ENCODE peak calls at places on chromosomes 2 and 18, in eight cellular contexts. M is IMR-90, O is astrocyte of the spinal cord, D is HCT116, T is psoas muscle, Z is pancreas, B is fibroblast of pulmonary artery, V is coronary artery. R is an unnamed sample.

GRCh38 chr2:116319001-116319400 is 1495.5 kb upstream of the DDX18 start:
- DNase-seq in M (no peak), O (no peak), D (no peak), T (no peak), Z (no peak), B (no peak), V (no peak), R (no peak)

GRCh38 chr2:9140570-9141378 is 65.8 kb upstream of the ASAP2 start:
- DNase-seq in M (peak), O (no peak), D (no peak), T (no peak), Z (no peak), B (no peak), V (no peak), R (no peak)

GRCh38 chr18:74994502-74995403 is 214.2 kb downstream of the PTGR3 start:
- DNase-seq in M (peak), O (peak), D (no peak), T (no peak), Z (no peak), B (no peak), V (no peak), R (no peak)

GRCh38 chr2:29810956-29811355 is 110.4 kb downstream of the ALK start:
- DNase-seq in M (no peak), O (no peak), D (no peak), T (no peak), Z (no peak), B (no peak), V (no peak), R (no peak)

GRCh38 chr18:62834715-62835114 is 119.4 kb downstream of the PHLPP1 start:
- DNase-seq in M (no peak), O (no peak), D (no peak), T (no peak), Z (no peak), B (no peak), V (no peak), R (no peak)

GRCh38 chr18:80112623-80113248 is 3.7 kb downstream of the ADNP2 start:
- DNase-seq in M (no peak), O (no peak), D (no peak), T (no peak), Z (no peak), B (peak), V (no peak), R (no peak)

GRCh38 chr2:73176205-73176880 is 26.0 kb upstream of the NOTO start:
- DNase-seq in M (no peak), O (no peak), D (no peak), T (peak), Z (peak), B (peak), V (no peak), R (no peak)

GRCh38 chr2:172215936-172216335 is 113.2 kb upstream of the DLX2 start:
- DNase-seq in M (no peak), O (no peak), D (no peak), T (no peak), Z (no peak), B (no peak), V (no peak), R (no peak)

GRCh38 chr2:43312751-43313641 is 86.6 kb upstream of the ZFP36L2 start:
- DNase-seq in M (peak), O (peak), D (no peak), T (no peak), Z (peak), B (no peak), V (no peak), R (peak)

GRCh38 chr18:9708057-9708881 is at the start of gene RAB31:
- DNase-seq in M (peak), O (peak), D (no peak), T (peak), Z (peak), B (peak), V (peak), R (peak)

GRCh38 chr2:120108049-120108448 is 95.2 kb downstream of the EPB41L5 start:
- DNase-seq in M (peak), O (peak), D (no peak), T (no peak), Z (peak), B (peak), V (no peak), R (peak)

GRCh38 chr2:101803128-101803527 is 105.6 kb downstream of the MAP4K4 start:
- DNase-seq in M (peak), O (no peak), D (no peak), T (no peak), Z (no peak), B (peak), V (no peak), R (peak)

GRCh38 chr18:43596106-43596712 is 318.9 kb upstream of the SYT4 start:
- DNase-seq in M (peak), O (peak), D (no peak), T (no peak), Z (no peak), B (peak), V (no peak), R (peak)

GRCh38 chr2:229282758-229283546 is 11.9 kb upstream of the PID1 start:
- DNase-seq in M (peak), O (peak), D (no peak), T (peak), Z (no peak), B (peak), V (no peak), R (peak)

GRCh38 chr2:151085101-151085640 is 176.5 kb downstream of the RBM43 start:
- DNase-seq in M (peak), O (no peak), D (no peak), T (no peak), Z (no peak), B (no peak), V (no peak), R (no peak)

GRCh38 chr2:121128741-121129659 is 156.0 kb downstream of the TFCP2L1 start:
- DNase-seq in M (no peak), O (peak), D (peak), T (no peak), Z (peak), B (peak), V (no peak), R (peak)

GRCh38 chr2:237867465-237867864 is 8.0 kb downstream of the RAMP1 start:
- DNase-seq in M (no peak), O (no peak), D (no peak), T (no peak), Z (peak), B (no peak), V (no peak), R (no peak)

GRCh38 chr2:55283083-55283482 is 14.1 kb upstream of the MTIF2 start:
- DNase-seq in M (no peak), O (no peak), D (no peak), T (no peak), Z (no peak), B (no peak), V (no peak), R (no peak)

GRCh38 chr2:199449455-199449854 is 8.3 kb downstream of the SATB2 start:
- DNase-seq in M (peak), O (no peak), D (no peak), T (no peak), Z (no peak), B (no peak), V (no peak), R (no peak)

GRCh38 chr2:39780825-39781600 is 2.0 kb upstream of the THUMPD2 start:
- DNase-seq in M (no peak), O (peak), D (no peak), T (no peak), Z (no peak), B (no peak), V (no peak), R (peak)

GRCh38 chr2:39781697-39782096 is 2.6 kb upstream of the THUMPD2 start:
- DNase-seq in M (no peak), O (no peak), D (no peak), T (no peak), Z (no peak), B (no peak), V (no peak), R (peak)

GRCh38 chr2:39778775-39779751 is at the start of gene THUMPD2:
- DNase-seq in M (peak), O (peak), D (peak), T (peak), Z (peak), B (peak), V (no peak), R (peak)

GRCh38 chr2:39778233-39778632 is 825 bp downstream of the THUMPD2 start:
- DNase-seq in M (no peak), O (no peak), D (no peak), T (no peak), Z (no peak), B (no peak), V (no peak), R (no peak)

DNA sequence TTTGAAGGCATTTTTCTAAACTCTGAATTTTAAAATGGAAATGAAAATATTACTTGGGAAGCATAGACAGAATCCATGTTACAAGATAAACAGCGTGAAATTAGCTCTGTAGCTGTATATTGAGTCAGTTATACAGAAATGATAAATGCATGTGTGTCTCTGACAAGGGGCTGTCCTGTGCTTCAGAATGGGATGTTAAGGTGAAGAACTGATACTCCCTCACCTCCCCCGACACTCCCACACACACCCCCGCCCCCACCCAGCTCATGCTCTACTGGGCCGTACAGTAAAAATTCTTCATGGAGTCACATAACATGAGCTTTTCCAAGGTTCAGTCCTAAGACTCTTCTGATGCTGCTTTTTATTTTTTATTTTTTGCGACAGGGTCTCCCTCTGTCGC is 868 bp upstream of the THUMPD2 start:
- DNase-seq in M (no peak), O (no peak), D (no peak), T (no peak), Z (no peak), B (no peak), V (no peak), R (no peak)
- H3K4me3 ChIP-seq in M (no peak), O (no peak), D (no peak), T (peak), Z (no peak), B (no peak), V (peak), R (no peak)

GRCh38 chr18:76487782-76488181 is 7.3 kb downstream of the ZNF516 start:
- DNase-seq in M (no peak), O (no peak), D (no peak), T (no peak), Z (no peak), B (no peak), V (no peak), R (no peak)
- H3K4me3 ChIP-seq in M (no peak), O (no peak), D (no peak), T (no peak), Z (no peak), B (peak), V (no peak), R (no peak)

GRCh38 chr2:48530033-48530804 is at the start of gene STON1:
- DNase-seq in M (peak), O (peak), D (no peak), T (peak), Z (peak), B (peak), V (no peak), R (peak)

GRCh38 chr2:48532174-48532573 is 2.2 kb downstream of the STON1 start:
- DNase-seq in M (no peak), O (no peak), D (no peak), T (no peak), Z (no peak), B (no peak), V (no peak), R (no peak)

GRCh38 chr2:48532824-48533223 is 2.9 kb downstream of the STON1 start:
- DNase-seq in M (peak), O (no peak), D (no peak), T (no peak), Z (no peak), B (no peak), V (no peak), R (peak)

GRCh38 chr2:48529676-48530032 is 300 bp upstream of the STON1 start:
- DNase-seq in M (no peak), O (no peak), D (no peak), T (no peak), Z (no peak), B (no peak), V (no peak), R (no peak)

DNA sequence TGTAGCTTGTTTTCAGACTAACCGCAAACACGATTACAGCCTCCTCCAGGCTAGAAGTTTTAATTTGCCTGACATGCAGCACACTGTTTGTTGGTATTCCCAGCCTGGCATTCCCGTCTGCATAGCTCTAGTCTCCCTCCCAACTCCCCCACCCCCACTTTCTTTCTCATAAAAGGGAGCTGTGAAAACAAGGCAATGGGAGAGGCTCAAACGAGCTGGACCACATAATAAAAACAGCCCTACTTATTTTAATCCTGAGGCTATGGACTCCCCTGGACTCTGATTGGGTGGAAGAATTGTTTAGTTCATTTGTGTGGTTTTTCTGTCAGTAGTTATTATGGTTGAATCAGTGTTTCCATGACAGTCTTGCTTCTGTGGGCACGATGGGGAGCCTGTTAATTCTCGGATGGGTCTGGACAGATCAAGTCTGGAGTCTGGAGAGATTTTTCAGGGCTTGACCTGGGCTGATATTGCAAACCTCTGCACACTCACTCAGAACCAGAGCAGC is 1.2 kb downstream of the STON1 start:
- DNase-seq in M (peak), O (peak), D (no peak), T (no peak), Z (no peak), B (peak), V (no peak), R (peak)
- H3K4me3 ChIP-seq in M (peak), O (peak), D (no peak), T (peak), Z (peak), B (peak), V (peak), R (peak)

DNA sequence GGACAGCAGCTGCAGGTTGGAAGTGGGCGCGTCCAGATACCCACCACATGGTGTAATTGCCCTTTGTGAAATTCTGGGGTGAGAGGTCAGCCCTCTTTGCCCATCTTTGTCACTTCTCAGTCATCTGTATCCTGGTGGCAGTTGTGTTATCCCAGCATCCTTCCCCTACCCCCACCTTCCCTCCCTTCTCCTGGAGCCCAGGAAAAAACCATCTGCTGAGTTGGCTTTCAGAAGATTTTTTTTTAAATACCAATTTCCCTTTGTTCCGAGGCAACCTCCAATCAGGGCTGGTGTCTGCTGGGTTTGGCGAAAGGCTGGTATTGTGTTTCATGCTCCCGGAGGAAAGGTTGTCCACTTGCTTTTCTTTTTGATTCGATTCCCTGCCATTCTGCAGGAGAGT is 35.2 kb downstream of the SETBP1 start:
- DNase-seq in M (no peak), O (no peak), D (no peak), T (no peak), Z (no peak), B (no peak), V (no peak), R (no peak)
- H3K4me3 ChIP-seq in M (no peak), O (no peak), D (no peak), T (no peak), Z (no peak), B (no peak), V (no peak), R (no peak)

DNA sequence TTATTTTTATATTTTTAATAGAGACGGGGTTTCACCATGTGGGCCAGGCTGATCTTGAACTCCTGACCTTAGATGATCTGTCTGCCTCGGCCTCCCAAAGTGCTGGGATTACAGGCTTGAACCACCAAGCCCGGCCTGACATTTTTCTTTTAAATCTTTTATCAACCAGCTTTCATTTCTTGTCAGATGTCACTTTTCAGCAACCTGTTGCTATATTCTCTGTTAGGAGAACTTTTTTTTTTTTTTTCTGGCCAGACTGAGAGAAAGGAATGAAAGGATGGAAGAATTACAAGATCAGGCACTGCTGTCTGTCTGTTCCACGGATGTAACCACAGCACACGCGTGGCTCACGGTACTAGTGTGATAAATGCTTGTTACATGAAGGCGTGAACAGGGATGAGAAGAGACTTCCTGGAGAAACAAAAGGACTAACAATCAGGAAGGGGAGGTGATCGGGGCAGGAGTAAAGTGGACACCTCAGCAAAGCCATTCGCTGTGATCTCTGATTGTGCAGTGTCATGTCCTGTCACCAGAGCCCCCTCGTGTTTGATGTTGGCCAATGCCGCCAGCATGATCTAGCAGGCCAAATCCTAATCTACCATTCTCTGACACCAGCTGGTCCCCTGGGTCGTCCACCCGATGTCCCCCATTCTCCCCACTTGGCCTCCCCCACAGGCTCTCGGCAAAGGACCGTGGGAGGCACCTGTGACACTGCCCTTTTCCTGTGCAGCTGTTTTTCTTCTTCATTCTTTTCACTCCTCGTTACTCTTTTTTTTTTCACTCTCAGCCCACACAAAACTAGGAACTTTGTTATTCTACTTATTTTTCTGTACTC is 146.6 kb downstream of the TGIF1 start:
- DNase-seq in M (peak), O (peak), D (no peak), T (peak), Z (no peak), B (peak), V (no peak), R (peak)
- H3K4me3 ChIP-seq in M (no peak), O (no peak), D (peak), T (peak), Z (no peak), B (peak), V (peak), R (peak)

DNA sequence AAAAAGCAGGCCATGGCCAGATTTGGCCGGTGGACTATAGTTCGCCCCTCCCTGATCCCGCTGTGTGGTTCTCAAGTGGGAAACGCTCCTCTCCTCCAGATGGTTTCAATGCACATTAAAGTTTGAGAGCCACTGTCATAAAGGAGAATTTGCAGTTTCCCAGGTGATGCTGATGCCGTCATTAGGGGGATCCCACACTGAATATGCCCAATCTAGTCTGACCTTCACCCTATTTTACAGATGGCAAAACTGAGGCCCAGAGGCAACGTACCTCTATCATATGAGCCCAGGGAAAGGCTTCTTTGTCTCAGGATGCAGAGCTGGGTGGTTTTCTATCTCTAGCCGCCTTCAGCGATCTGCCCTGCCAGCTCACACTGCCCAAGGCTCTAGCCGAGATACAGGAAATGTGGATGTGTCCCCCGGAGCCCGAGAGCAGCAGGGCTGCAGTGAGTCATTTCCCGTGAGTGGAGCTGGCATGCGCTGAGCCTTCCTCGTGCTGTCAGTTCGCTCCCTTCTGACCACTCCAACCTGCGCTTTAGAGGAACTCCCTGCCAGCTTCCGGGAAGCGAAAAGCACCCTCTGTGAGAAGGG is 116.2 kb downstream of the SMAD7 start:
- DNase-seq in M (peak), O (peak), D (peak), T (peak), Z (no peak), B (peak), V (peak), R (peak)
- H3K4me3 ChIP-seq in M (no peak), O (peak), D (peak), T (no peak), Z (no peak), B (no peak), V (peak), R (peak)

DNA sequence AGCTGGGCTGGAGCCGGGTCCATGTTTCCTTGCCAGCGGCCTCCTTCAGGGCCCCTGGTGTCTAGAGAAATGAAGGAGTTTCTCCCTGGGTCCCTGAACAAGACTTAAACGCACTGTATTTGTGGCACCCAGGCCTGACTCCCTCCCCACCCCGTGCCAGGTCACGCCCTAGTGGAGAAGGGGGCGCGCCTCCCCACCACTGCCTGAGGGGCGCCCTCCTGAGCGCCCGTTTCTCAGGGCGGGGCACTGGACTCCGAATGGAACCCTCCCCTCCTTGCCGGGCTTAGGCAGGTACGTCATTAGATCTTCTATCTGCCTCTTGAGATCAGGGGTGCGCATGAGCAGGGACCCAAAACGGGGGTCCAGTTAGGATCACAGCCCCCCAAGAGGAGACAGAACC is 16.3 kb downstream of the ODC1 start:
- DNase-seq in M (no peak), O (no peak), D (no peak), T (no peak), Z (no peak), B (no peak), V (no peak), R (no peak)
- H3K4me3 ChIP-seq in M (no peak), O (peak), D (peak), T (no peak), Z (no peak), B (no peak), V (peak), R (no peak)

GRCh38 chr18:55337908-55338521 is 250.0 kb downstream of the TCF4 start:
- DNase-seq in M (no peak), O (no peak), D (no peak), T (peak), Z (no peak), B (no peak), V (peak), R (no peak)
- H3K4me3 ChIP-seq in M (no peak), O (no peak), D (no peak), T (peak), Z (no peak), B (no peak), V (peak), R (no peak)